ENCODE peak calls at places on chromosomes 12 and 14, in ten cellular contexts. O is MM.1S, V is body of pancreas, F is sigmoid colon, B is cardiac muscle cell, K is left ventricle myocardium inferior, P is HCT116, Y is endothelial cell of umbilical vein, A is psoas muscle, U is heart left ventricle. T is an unnamed sample.

GRCh38 chr14:24285351-24285750 is 14.0 kb upstream of the RABGGTA start:
- DNase-seq in O (no peak), V (no peak), F (no peak), B (no peak), K (no peak), P (no peak), Y (no peak), A (no peak), U (no peak), T (no peak)

GRCh38 chr12:62934799-62935674 is at the start of gene PPM1H:
- DNase-seq in O (peak; percentile 95), V (peak; percentile 93), F (peak; percentile 67), B (peak; percentile 42), K (peak; percentile 76), P (peak; percentile 68), Y (peak; percentile 63), A (peak; percentile 83), U (peak; percentile 85), T (peak; percentile 84)

GRCh38 chr14:85416771-85417170 is 113.2 kb upstream of the FLRT2 start:
- DNase-seq in O (peak; percentile 7), V (no peak), F (no peak), B (peak; percentile 76), K (no peak), P (no peak), Y (peak; percentile 84), A (no peak), U (no peak), T (no peak)

GRCh38 chr12:27969011-27969900 is 3.3 kb downstream of the PTHLH start:
- DNase-seq in O (no peak), V (no peak), F (peak; percentile 65), B (peak; percentile 42), K (peak; percentile 21), P (no peak), Y (peak; percentile 43), A (peak; percentile 50), U (peak; percentile 24), T (no peak)

GRCh38 chr12:101076940-101077351 is 133.1 kb downstream of the SLC5A8 start:
- DNase-seq in O (no peak), V (no peak), F (no peak), B (peak; percentile 20), K (no peak), P (no peak), Y (no peak), A (no peak), U (no peak), T (no peak)

GRCh38 chr14:81162941-81163340 is 57.8 kb downstream of the GTF2A1 start:
- DNase-seq in O (no peak), V (peak; percentile 17), F (no peak), B (no peak), K (no peak), P (peak; percentile 23), Y (no peak), A (no peak), U (no peak), T (no peak)

GRCh38 chr14:54398028-54398368 is 1.2 kb downstream of the CDKN3 start:
- DNase-seq in O (no peak), V (no peak), F (no peak), B (no peak), K (no peak), P (no peak), Y (no peak), A (no peak), U (no peak), T (no peak)

GRCh38 chr12:25384954-25385216 is 134.2 kb upstream of the KRAS start:
- DNase-seq in O (peak; percentile 11), V (no peak), F (no peak), B (no peak), K (no peak), P (no peak), Y (peak; percentile 17), A (no peak), U (no peak), T (no peak)

GRCh38 chr12:27828196-27828595 is 48.2 kb upstream of the MANSC4 start:
- DNase-seq in O (no peak), V (no peak), F (no peak), B (no peak), K (no peak), P (no peak), Y (no peak), A (no peak), U (no peak), T (no peak)

GRCh38 chr14:75132374-75133086 is 5.7 kb upstream of the NEK9 start:
- DNase-seq in O (peak; percentile 16), V (peak; percentile 82), F (no peak), B (peak; percentile 87), K (no peak), P (peak; percentile 65), Y (peak; percentile 81), A (no peak), U (no peak), T (peak; percentile 42)

GRCh38 chr12:117318591-117318990 is 42.8 kb downstream of the NOS1 start:
- DNase-seq in O (no peak), V (no peak), F (no peak), B (no peak), K (no peak), P (no peak), Y (no peak), A (no peak), U (no peak), T (no peak)

GRCh38 chr12:3199551-3200031 is 122.4 kb downstream of the TSPAN9 start:
- DNase-seq in O (no peak), V (no peak), F (no peak), B (peak; percentile 50), K (no peak), P (no peak), Y (no peak), A (no peak), U (peak; percentile 58), T (no peak)

GRCh38 chr12:68565391-68565903 is 45.3 kb upstream of the RAP1B start:
- DNase-seq in O (no peak), V (no peak), F (no peak), B (peak; percentile 58), K (no peak), P (no peak), Y (peak; percentile 86), A (no peak), U (no peak), T (no peak)

GRCh38 chr14:65019944-65020566 is 33.4 kb downstream of the FNTB start:
- DNase-seq in O (peak; percentile 21), V (peak; percentile 65), F (no peak), B (peak; percentile 89), K (no peak), P (peak; percentile 53), Y (peak; percentile 82), A (no peak), U (no peak), T (no peak)

GRCh38 chr14:105765893-105766614 is 239.7 kb downstream of the TMEM121 start:
- DNase-seq in O (no peak), V (no peak), F (peak; percentile 46), B (no peak), K (no peak), P (no peak), Y (no peak), A (no peak), U (no peak), T (no peak)

DNA sequence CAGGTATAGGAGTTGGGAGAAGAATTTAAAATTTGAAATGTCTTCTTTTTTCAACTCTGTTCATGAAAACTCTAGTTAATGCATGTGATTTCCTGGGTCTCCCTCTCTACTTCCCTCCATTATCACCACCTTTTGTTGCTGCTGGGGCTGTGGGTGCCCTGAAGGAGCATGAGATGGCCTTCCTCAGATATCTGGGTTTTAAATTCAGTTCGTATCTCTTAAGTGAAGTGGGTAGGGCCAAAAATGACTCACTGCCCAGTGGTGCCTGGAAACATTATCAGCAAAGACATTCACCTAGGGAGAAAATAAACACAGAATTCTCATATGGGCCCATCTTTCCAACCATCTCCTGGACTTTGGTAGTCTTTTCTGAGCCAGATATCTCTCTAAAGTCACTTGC is 234.9 kb upstream of the PLEKHG7 start:
- DNase-seq in O (no peak), V (no peak), F (no peak), B (no peak), K (no peak), P (no peak), Y (no peak), A (no peak), U (no peak), T (no peak)
- H3K4me3 ChIP-seq in O (peak overlapping the region; percentile 54), V (no peak overlapping the region), F (no peak overlapping the region), B (no peak overlapping the region), K (no peak overlapping the region), P (no peak overlapping the region), Y (no peak overlapping the region), A (peak overlapping the region; percentile 54), U (no peak overlapping the region), T (no peak overlapping the region)

GRCh38 chr12:13194462-13195110 is 1.9 kb upstream of the EMP1 start:
- DNase-seq in O (no peak), V (no peak), F (no peak), B (no peak), K (no peak), P (no peak), Y (no peak), A (no peak), U (no peak), T (no peak)

GRCh38 chr12:13195244-13195643 is 1.3 kb upstream of the EMP1 start:
- DNase-seq in O (no peak), V (no peak), F (no peak), B (no peak), K (no peak), P (no peak), Y (no peak), A (no peak), U (no peak), T (no peak)

GRCh38 chr12:13197526-13198141 is 1.1 kb downstream of the EMP1 start:
- DNase-seq in O (no peak), V (peak; percentile 38), F (peak; percentile 84), B (peak; percentile 64), K (peak; percentile 77), P (no peak), Y (no peak), A (peak; percentile 72), U (peak; percentile 86), T (peak; percentile 55)

GRCh38 chr12:13196302-13196921 is at the start of gene EMP1:
- DNase-seq in O (peak; percentile 80), V (peak; percentile 91), F (peak; percentile 98), B (peak; percentile 99), K (peak; percentile 92), P (peak; percentile 98), Y (peak; percentile 99), A (peak; percentile 93), U (peak; percentile 93), T (peak; percentile 94)

GRCh38 chr12:13195848-13196301 is 651 bp upstream of the EMP1 start:
- DNase-seq in O (no peak), V (no peak), F (peak; percentile 65), B (peak; percentile 55), K (no peak), P (no peak), Y (no peak), A (no peak), U (peak; percentile 35), T (no peak)
- H3K27ac ChIP-seq in O (peak overlapping the region; percentile 41), V (peak overlapping the region; percentile 72), F (peak overlapping the region; percentile 88), B (no peak overlapping the region), K (peak overlapping the region; percentile 94), P (peak overlapping the region; percentile 63), Y (peak overlapping the region; percentile 96), A (peak overlapping the region; percentile 75), U (peak overlapping the region; percentile 94), T (peak overlapping the region; percentile 56)

GRCh38 chr14:38016497-38016896 is 191.2 kb upstream of the SSTR1 start:
- DNase-seq in O (no peak), V (peak; percentile 6), F (no peak), B (peak; percentile 1), K (no peak), P (peak; percentile 2), Y (no peak), A (no peak), U (no peak), T (no peak)
- TF ChIP-seq CTCF in O (peak; percentile 26), V (no peak), F (no peak), B (peak; percentile 9), K (peak; percentile 8), P (peak; percentile 49), Y (peak; percentile 43), A (no peak), U (no peak), T (no peak)

GRCh38 chr14:91796622-91797347 is 64.9 kb upstream of the CATSPERB start:
- DNase-seq in O (no peak), V (no peak), F (no peak), B (peak; percentile 5), K (no peak), P (no peak), Y (no peak), A (no peak), U (no peak), T (no peak)
- H3K4me3 ChIP-seq in O (no peak overlapping the region), V (no peak overlapping the region), F (no peak overlapping the region), B (no peak overlapping the region), K (no peak overlapping the region), P (no peak overlapping the region), Y (no peak overlapping the region), A (no peak overlapping the region), U (no peak overlapping the region), T (no peak overlapping the region)

T was measured in lung.